ENCODE peak calls at places on chromosomes 13 and 19, in nine cellular contexts. G, E, F, T, A, U, L, P and D are unnamed samples.

GRCh38 chr13:98563071-98563470 is 13.8 kb downstream of the STK24 start:
- DNase-seq in P (no peak), G (no peak), E (no peak), A (no peak), L (peak; percentile 74), U (no peak), F (no peak), T (no peak), D (no peak)

GRCh38 chr19:42255766-42256750 is 1.1 kb upstream of the ERF start:
- DNase-seq in G (peak; percentile 80), A (peak; percentile 45), L (no peak), P (no peak), T (no peak), U (no peak), E (peak; percentile 27), F (no peak), D (peak; percentile 44)

GRCh38 chr19:47019431-47020041 is at the start of gene NPAS1:
- DNase-seq in E (no peak), L (no peak), U (no peak), T (no peak), P (no peak), F (no peak), G (peak; percentile 62), A (no peak), D (no peak)

GRCh38 chr13:97512732-97513131 is 78.8 kb downstream of the RAP2A start:
- DNase-seq in L (no peak), A (no peak), F (no peak), U (no peak), P (no peak), E (no peak), T (no peak), G (no peak), D (no peak)

GRCh38 chr19:3807131-3807480 is 20.9 kb upstream of the MATK start:
- DNase-seq in E (no peak), T (no peak), U (no peak), A (no peak), F (no peak), P (no peak), G (peak; percentile 45), L (no peak), D (no peak)

GRCh38 chr13:32938907-32939306 is 77.3 kb upstream of the KL start:
- DNase-seq in T (no peak), L (no peak), P (no peak), E (no peak), A (no peak), U (no peak), F (no peak), G (peak; percentile 64), D (peak; percentile 85)

GRCh38 chr13:88063741-88064140 is 392.6 kb downstream of the SLITRK5 start:
- DNase-seq in L (no peak), P (no peak), T (no peak), U (no peak), F (peak; percentile 16), E (no peak), G (no peak), A (no peak), D (peak; percentile 68)

GRCh38 chr13:110238795-110239194 is 68.2 kb downstream of the COL4A1 start:
- DNase-seq in G (no peak), P (no peak), T (no peak), U (no peak), E (no peak), F (no peak), A (no peak), L (no peak), D (no peak)

GRCh38 chr13:66660013-66660804 is 569.9 kb downstream of the PCDH9 start:
- DNase-seq in F (no peak), U (no peak), T (no peak), L (no peak), E (no peak), G (no peak), A (no peak), P (no peak), D (peak; percentile 83)

GRCh38 chr13:33678084-33678483 is 139.9 kb upstream of the RFC3 start:
- DNase-seq in U (no peak), L (no peak), A (no peak), G (no peak), T (no peak), F (no peak), P (no peak), E (no peak), D (no peak)

GRCh38 chr13:100650321-100650720 is 24.3 kb downstream of the TMTC4 start:
- DNase-seq in G (peak; percentile 30), T (no peak), P (no peak), F (peak; percentile 83), A (peak; percentile 81), U (no peak), L (no peak), E (no peak), D (no peak)

GRCh38 chr19:32570081-32570785 is 10.8 kb upstream of the PDCD5 start:
- DNase-seq in U (peak; percentile 47), P (peak; percentile 36), F (no peak), G (peak; percentile 71), L (peak; percentile 71), E (peak; percentile 46), T (peak; percentile 33), A (peak; percentile 56), D (peak; percentile 51)

GRCh38 chr13:112098699-112099098 is 31.8 kb downstream of the SOX1 start:
- DNase-seq in P (no peak), U (no peak), T (no peak), F (no peak), E (no peak), A (no peak), G (no peak), L (no peak), D (no peak)

GRCh38 chr13:71798723-71799122 is 68.3 kb downstream of the DACH1 start:
- DNase-seq in U (no peak), L (no peak), T (no peak), E (no peak), G (no peak), A (no peak), P (no peak), F (no peak), D (no peak)

GRCh38 chr13:92463134-92463533 is 763.5 kb upstream of the GPC6 start:
- DNase-seq in P (no peak), T (no peak), F (peak; percentile 92), U (no peak), A (no peak), L (no peak), E (peak; percentile 84), G (no peak), D (no peak)

GRCh38 chr19:13506550-13506878 is 235 bp upstream of the CACNA1A start:
- DNase-seq in E (no peak), U (no peak), F (no peak), G (no peak), L (no peak), A (no peak), T (no peak), P (no peak), D (no peak)

GRCh38 chr19:6042776-6043726 is 65.1 kb upstream of the RANBP3 start:
- DNase-seq in A (no peak), F (no peak), G (peak; percentile 55), E (no peak), U (no peak), T (no peak), P (no peak), L (no peak), D (no peak)